ENCODE peak calls at places on chromosomes 3 and 15, in eight cellular contexts. H, X, K, Q, F, A, Y and Z are unnamed samples.

GRCh38 chr3:155244699-155245098 is 48.8 kb downstream of the STRIT1 start:
- DNase-seq in K (no peak), X (no peak), Y (no peak), A (no peak), Q (no peak), F (no peak), H (no peak), Z (no peak)

GRCh38 chr3:27360113-27361078 is 8.8 kb downstream of the NEK10 start:
- DNase-seq in Y (no peak), Q (no peak), K (peak), H (no peak), A (no peak), F (no peak), X (peak), Z (peak)

GRCh38 chr3:193261970-193262369 is 20.9 kb downstream of the PLAAT1 start:
- DNase-seq in A (no peak), F (no peak), K (no peak), H (no peak), X (peak), Y (no peak), Q (no peak), Z (no peak)

GRCh38 chr3:150097588-150097890 is 126.8 kb upstream of the PFN2 start:
- DNase-seq in X (no peak), A (no peak), Y (no peak), H (no peak), K (peak), Q (no peak), F (no peak), Z (peak)

GRCh38 chr15:89442671-89443307 is 53.6 kb downstream of the RHCG start:
- DNase-seq in H (no peak), X (peak), K (peak), Q (peak), Y (peak), F (no peak), A (peak), Z (peak)

GRCh38 chr3:87229113-87229512 is 2.0 kb downstream of the CHMP2B start:
- DNase-seq in Y (peak), A (no peak), F (no peak), X (no peak), H (no peak), Q (no peak), K (no peak), Z (no peak)

GRCh38 chr15:45855907-45856579 is 221.2 kb downstream of the SQOR start:
- DNase-seq in H (no peak), A (no peak), Y (no peak), X (peak), K (peak), F (no peak), Q (no peak), Z (no peak)

GRCh38 chr3:53131136-53131495 is 881 bp upstream of the RFT1 start:
- DNase-seq in H (no peak), F (no peak), Q (no peak), X (no peak), K (no peak), Y (peak), A (peak), Z (no peak)

GRCh38 chr3:61452536-61452991 is 108.8 kb upstream of the PTPRG start:
- DNase-seq in Q (no peak), A (no peak), X (no peak), K (peak), H (no peak), Y (no peak), F (no peak), Z (no peak)

GRCh38 chr3:138300657-138301056 is 29.0 kb downstream of the NME9 start:
- DNase-seq in F (no peak), Y (peak), Q (no peak), K (no peak), A (no peak), H (no peak), X (no peak), Z (no peak)

GRCh38 chr3:112293368-112294321 is at the start of gene SLC9C1:
- DNase-seq in K (peak), Y (peak), X (peak), H (no peak), Q (peak), F (peak), A (peak), Z (peak)

GRCh38 chr15:27091270-27091940 is 120.4 kb downstream of the GABRG3 start:
- DNase-seq in A (no peak), X (no peak), Y (no peak), K (no peak), Q (no peak), F (no peak), H (no peak), Z (peak)

GRCh38 chr15:85831415-85832113 is 36.8 kb upstream of the KLHL25 start:
- DNase-seq in H (no peak), F (peak), Q (peak), Y (peak), A (peak), X (peak), K (peak), Z (peak)

GRCh38 chr3:150823277-150823676 is 60.3 kb upstream of the SIAH2 start:
- DNase-seq in Q (no peak), K (no peak), F (no peak), X (no peak), Y (no peak), H (no peak), A (no peak), Z (no peak)

GRCh38 chr15:60767134-60767824 is 288.3 kb upstream of the ICE2 start:
- DNase-seq in Y (no peak), H (no peak), Q (no peak), F (no peak), K (no peak), X (no peak), A (no peak), Z (no peak)

GRCh38 chr3:43998841-43999805 is 242.6 kb upstream of the TOPAZ1 start:
- DNase-seq in K (peak), F (peak), Y (peak), Q (peak), A (no peak), X (peak), H (no peak), Z (peak)

GRCh38 chr3:50168791-50169190 is 13.7 kb downstream of the SEMA3F start:
- DNase-seq in Y (no peak), A (no peak), K (no peak), H (no peak), X (no peak), Q (no peak), F (no peak), Z (no peak)

GRCh38 chr3:63679181-63679580 is 26.7 kb downstream of the SNTN start:
- DNase-seq in A (no peak), H (peak), X (no peak), K (no peak), Y (no peak), Q (no peak), F (no peak), Z (no peak)

GRCh38 chr3:160486459-160486869 is 36.9 kb upstream of the TRIM59 start:
- DNase-seq in X (peak), H (no peak), K (peak), F (peak), Q (no peak), Y (peak), A (no peak), Z (peak)

GRCh38 chr3:69828817-69829216 is 89.6 kb downstream of the MITF start:
- DNase-seq in K (no peak), H (no peak), X (no peak), F (no peak), A (no peak), Y (no peak), Q (no peak), Z (no peak)

GRCh38 chr3:16871915-16872842 is 12.6 kb upstream of the PLCL2 start:
- DNase-seq in K (no peak), H (no peak), A (no peak), F (no peak), Y (no peak), Q (no peak), X (no peak), Z (no peak)

GRCh38 chr3:111070772-111071256 is 802 bp upstream of the NECTIN3 start:
- DNase-seq in F (no peak), K (no peak), Q (no peak), X (no peak), A (peak), H (no peak), Y (no peak), Z (no peak)

GRCh38 chr15:26214290-26214689 is 351.2 kb upstream of the ATP10A start:
- DNase-seq in Y (no peak), H (no peak), A (no peak), F (no peak), K (no peak), Q (no peak), X (no peak), Z (no peak)

GRCh38 chr15:71680079-71680461 is 130.3 kb upstream of the NR2E3 start:
- DNase-seq in X (no peak), H (no peak), K (no peak), Y (no peak), Q (no peak), A (no peak), F (no peak), Z (no peak)

GRCh38 chr15:91921188-91921820 is 67.8 kb downstream of the SLCO3A1 start:
- DNase-seq in X (no peak), H (no peak), A (no peak), K (peak), Y (no peak), Q (no peak), F (no peak), Z (no peak)

GRCh38 chr3:185473290-185473815 is 25.5 kb downstream of the TMEM41A start:
- DNase-seq in X (no peak), K (no peak), Q (no peak), H (no peak), A (peak), Y (no peak), F (no peak), Z (peak)

GRCh38 chr3:162138509-162138908 is 641.9 kb downstream of the OTOL1 start:
- DNase-seq in H (no peak), Y (no peak), A (no peak), F (no peak), K (no peak), Q (no peak), X (no peak), Z (no peak)